ENCODE peak calls at places on chromosomes 11 and 22, in six cellular contexts. C is A549, Q is breast epithelium, T is RWPE1, S is heart right ventricle, F is endothelial cell. B is an unnamed sample.

GRCh38 chr11:6132431-6132830 is 24.9 kb downstream of the OR56B4 start:
- DNase-seq in C (no peak), Q (no peak), T (no peak), S (no peak), F (no peak), B (no peak)

GRCh38 chr11:15865212-15865987 is 490.9 kb downstream of the SOX6 start:
- DNase-seq in C (no peak), Q (no peak), T (peak), S (no peak), F (no peak), B (no peak)

GRCh38 chr11:113732092-113732491 is 26.0 kb upstream of the TMPRSS5 start:
- DNase-seq in C (no peak), Q (no peak), T (no peak), S (no peak), F (no peak), B (no peak)

GRCh38 chr22:35367331-35367886 is 13.5 kb upstream of the HMOX1 start:
- DNase-seq in C (no peak), Q (no peak), T (no peak), S (no peak), F (no peak), B (no peak)

GRCh38 chr11:74446445-74446844 is 20.9 kb downstream of the KCNE3 start:
- DNase-seq in C (no peak), Q (no peak), T (no peak), S (no peak), F (no peak), B (no peak)

GRCh38 chr11:75576445-75577049 is 14.5 kb downstream of the SERPINH1 start:
- DNase-seq in C (peak), Q (peak), T (no peak), S (no peak), F (peak), B (no peak)

GRCh38 chr11:95150977-95151684 is 61.5 kb downstream of the ENDOD1 start:
- DNase-seq in C (peak), Q (peak), T (peak), S (peak), F (peak), B (peak)

GRCh38 chr11:116895053-116895757 is 57.8 kb upstream of the APOA1 start:
- DNase-seq in C (peak), Q (no peak), T (no peak), S (peak), F (peak), B (no peak)

GRCh38 chr11:45412521-45412920 is 126.4 kb upstream of the SYT13 start:
- DNase-seq in C (no peak), Q (no peak), T (no peak), S (no peak), F (no peak), B (no peak)

GRCh38 chr22:17565986-17566687 is 2.8 kb downstream of the SLC25A18 start:
- DNase-seq in C (no peak), Q (no peak), T (no peak), S (no peak), F (no peak), B (no peak)

GRCh38 chr22:19629720-19630419 is 84.4 kb upstream of the SEPTIN5 start:
- DNase-seq in C (peak), Q (peak), T (peak), S (peak), F (peak), B (peak)

GRCh38 chr11:66334605-66335442 is 1.4 kb downstream of the RIN1 start:
- DNase-seq in C (no peak), Q (no peak), T (no peak), S (no peak), F (no peak), B (no peak)

GRCh38 chr22:43235445-43236400 is 48.8 kb upstream of the TTLL12 start:
- DNase-seq in C (no peak), Q (no peak), T (no peak), S (no peak), F (no peak), B (no peak)

GRCh38 chr11:8352852-8353505 is 89.3 kb upstream of the LMO1 start:
- DNase-seq in C (peak), Q (no peak), T (peak), S (no peak), F (no peak), B (no peak)

GRCh38 chr11:59214141-59214893 is 1.6 kb upstream of the MPEG1 start:
- DNase-seq in C (no peak), Q (no peak), T (no peak), S (no peak), F (no peak), B (no peak)

GRCh38 chr11:72604256-72604655 is 70.0 kb downstream of the PDE2A start:
- DNase-seq in C (no peak), Q (no peak), T (no peak), S (no peak), F (no peak), B (no peak)

GRCh38 chr22:40325315-40325714 is 21.0 kb upstream of the ADSL start:
- DNase-seq in C (no peak), Q (no peak), T (no peak), S (no peak), F (no peak), B (no peak)

GRCh38 chr22:23401111-23401909 is 178.8 kb downstream of the IGLL1 start:
- DNase-seq in C (no peak), Q (peak), T (peak), S (no peak), F (no peak), B (peak)

GRCh38 chr11:119664063-119664572 is 64.9 kb downstream of the NECTIN1 start:
- DNase-seq in C (no peak), Q (peak), T (no peak), S (no peak), F (no peak), B (no peak)

DNA sequence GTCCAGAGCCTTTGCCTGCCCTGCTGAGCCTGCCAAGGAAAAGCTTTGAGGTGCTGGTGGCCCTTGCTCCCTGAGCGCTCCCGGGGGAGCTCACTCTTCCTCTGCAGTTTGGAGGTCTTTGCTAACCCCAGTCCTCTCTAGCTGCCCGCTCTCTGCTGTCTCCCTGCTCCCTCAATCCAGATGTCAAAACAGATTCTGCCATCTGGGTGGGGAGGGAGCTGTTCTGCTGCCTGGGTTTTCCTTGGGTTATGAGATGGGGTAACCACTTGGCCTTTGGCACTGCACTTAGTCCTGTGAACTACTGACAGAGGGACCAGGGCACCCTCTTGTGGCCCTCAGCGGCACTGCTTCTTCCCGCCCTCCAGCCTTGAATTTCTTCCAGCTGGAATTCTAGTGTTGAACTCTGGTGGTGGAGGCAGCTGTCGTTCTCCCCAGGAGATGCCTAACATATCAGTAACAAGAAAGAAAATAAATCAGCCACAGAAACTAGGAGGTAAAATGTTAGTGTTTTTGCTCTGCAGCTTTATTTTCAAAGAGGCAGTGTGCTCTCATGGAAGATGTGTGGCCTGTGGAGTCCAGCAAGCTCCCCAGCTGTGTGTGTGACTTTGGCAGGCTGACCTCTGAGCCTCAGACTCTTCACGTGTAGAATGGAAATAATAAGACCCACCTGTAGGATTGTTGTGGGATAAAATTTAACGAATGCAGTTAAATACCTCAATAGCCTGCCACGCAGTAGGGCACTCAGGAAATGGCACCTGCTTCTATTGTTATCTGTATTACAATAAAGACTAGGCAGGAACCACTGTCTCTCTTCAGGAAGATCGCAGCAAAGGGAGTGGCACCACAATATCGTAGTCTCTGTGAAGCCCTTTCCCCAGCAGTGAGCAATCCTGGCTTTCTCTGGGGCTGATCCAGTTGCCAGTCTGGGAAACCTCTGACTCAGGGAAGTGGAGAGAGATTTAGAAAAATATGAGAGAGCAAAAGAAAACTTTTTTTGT is 23.4 kb downstream of the ARFGAP2 start:
- DNase-seq in C (peak), Q (peak), T (peak), S (peak), F (peak), B (peak)
- TF ChIP-seq CTCF in C (peak), Q (peak), T (peak), S (peak), F (peak), B (peak)

DNA sequence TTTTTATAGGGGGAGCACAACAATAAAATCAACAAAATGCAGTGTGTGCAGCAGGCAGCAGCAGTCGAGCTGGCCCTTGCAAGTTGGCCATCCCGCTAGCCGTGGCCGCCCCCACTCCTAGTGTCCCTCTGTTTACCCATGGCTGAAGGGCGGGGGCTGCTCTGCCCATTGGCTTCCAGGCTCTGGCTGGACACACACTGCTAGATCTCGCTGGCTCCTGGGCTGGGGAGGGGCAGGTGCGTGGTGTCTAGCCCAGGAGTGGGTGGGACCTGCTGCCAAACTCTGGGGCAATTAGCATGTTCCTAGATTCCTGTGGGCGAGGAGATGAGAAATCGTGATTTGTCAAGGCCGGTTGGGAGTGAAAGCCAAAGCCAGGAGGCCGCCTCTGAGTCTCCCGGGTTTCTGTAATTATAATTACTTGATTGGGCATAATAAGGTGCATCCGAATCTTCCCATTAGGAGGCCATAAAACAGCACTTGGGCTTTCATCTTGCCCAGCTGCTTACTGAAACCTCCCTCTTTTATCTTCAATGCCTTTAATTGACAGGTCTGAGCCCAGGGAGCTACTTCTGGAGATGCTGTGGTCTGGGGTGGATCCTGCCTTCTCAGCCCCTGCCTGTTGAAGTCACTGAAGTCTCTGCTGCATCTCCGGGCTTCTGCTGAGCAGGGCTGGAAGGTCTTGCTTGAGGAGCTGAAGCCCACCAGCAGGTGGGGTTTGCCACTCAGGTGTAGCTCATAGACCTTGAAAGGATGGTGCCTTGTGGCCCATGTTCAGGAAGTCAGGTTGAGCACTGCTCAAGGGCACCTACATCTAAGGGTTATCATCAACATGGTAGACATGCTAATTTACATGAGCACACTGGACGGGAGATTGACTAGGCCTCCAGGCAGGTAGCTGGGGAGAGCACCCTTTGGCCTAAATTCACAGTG is 44.5 kb upstream of the DKK3 start:
- DNase-seq in C (peak), Q (no peak), T (no peak), S (no peak), F (no peak), B (no peak)
- TF ChIP-seq CTCF in C (no peak), Q (no peak), T (no peak), S (no peak), F (no peak), B (no peak)

DNA sequence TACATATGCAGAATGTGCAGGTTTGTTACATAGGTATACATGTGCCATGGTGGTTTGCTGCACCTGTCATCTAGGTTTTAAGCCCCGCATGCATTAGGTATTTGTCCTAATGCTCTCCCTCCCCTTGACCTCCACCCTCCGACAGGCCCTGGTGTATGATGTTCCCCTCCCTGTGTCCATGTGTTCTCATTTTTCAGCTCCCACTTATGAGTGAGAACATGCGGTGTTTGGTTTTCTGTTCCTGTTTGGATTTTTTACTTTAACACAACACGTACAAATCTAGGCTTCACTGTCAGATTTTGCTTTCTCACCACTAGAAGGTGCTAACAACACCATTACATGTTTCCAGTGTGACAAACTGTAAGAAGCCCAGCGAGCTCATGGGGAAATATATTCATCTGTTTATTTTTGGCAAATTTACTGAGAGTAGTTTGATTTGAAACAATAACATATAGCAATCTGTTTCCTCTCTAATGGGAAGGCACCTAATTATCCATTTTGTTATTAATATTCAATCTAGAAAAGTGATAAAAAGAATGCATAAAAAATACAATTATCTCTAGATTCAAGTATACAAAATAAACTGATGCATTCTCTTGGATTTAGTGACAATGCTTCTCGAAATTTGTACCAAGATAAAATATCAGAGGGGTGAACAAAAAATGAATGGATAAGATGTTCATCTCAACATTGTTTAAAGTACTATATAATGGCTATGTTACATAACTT is 23.2 kb upstream of the BIRC3 start:
- DNase-seq in C (peak), Q (no peak), T (peak), S (no peak), F (no peak), B (no peak)
- TF ChIP-seq CTCF in C (peak), Q (peak), T (peak), S (peak), F (peak), B (peak)

GRCh38 chr11:129949067-129949466 is 53.6 kb downstream of the PRDM10 start:
- DNase-seq in C (no peak), Q (no peak), T (no peak), S (no peak), F (no peak), B (no peak)

GRCh38 chr11:129946256-129946655 is 50.9 kb upstream of the NFRKB start:
- DNase-seq in C (no peak), Q (no peak), T (no peak), S (no peak), F (no peak), B (no peak)

GRCh38 chr11:129945377-129945776 is 50.0 kb upstream of the NFRKB start:
- DNase-seq in C (no peak), Q (no peak), T (no peak), S (no peak), F (no peak), B (no peak)

GRCh38 chr11:129946965-129947364 is 51.6 kb upstream of the NFRKB start:
- DNase-seq in C (no peak), Q (no peak), T (no peak), S (no peak), F (no peak), B (no peak)

GRCh38 chr11:129947474-129947873 is 52.1 kb upstream of the NFRKB start:
- DNase-seq in C (no peak), Q (no peak), T (no peak), S (no peak), F (no peak), B (no peak)
- TF ChIP-seq CTCF in C (no peak), Q (no peak), T (no peak), S (no peak), F (no peak), B (no peak)

GRCh38 chr11:2312232-2313042 is 10.6 kb downstream of the TSPAN32 start:
- DNase-seq in C (no peak), Q (no peak), T (no peak), S (no peak), F (no peak), B (peak)
- TF ChIP-seq CTCF in C (no peak), Q (no peak), T (no peak), S (no peak), F (no peak), B (no peak)

DNA sequence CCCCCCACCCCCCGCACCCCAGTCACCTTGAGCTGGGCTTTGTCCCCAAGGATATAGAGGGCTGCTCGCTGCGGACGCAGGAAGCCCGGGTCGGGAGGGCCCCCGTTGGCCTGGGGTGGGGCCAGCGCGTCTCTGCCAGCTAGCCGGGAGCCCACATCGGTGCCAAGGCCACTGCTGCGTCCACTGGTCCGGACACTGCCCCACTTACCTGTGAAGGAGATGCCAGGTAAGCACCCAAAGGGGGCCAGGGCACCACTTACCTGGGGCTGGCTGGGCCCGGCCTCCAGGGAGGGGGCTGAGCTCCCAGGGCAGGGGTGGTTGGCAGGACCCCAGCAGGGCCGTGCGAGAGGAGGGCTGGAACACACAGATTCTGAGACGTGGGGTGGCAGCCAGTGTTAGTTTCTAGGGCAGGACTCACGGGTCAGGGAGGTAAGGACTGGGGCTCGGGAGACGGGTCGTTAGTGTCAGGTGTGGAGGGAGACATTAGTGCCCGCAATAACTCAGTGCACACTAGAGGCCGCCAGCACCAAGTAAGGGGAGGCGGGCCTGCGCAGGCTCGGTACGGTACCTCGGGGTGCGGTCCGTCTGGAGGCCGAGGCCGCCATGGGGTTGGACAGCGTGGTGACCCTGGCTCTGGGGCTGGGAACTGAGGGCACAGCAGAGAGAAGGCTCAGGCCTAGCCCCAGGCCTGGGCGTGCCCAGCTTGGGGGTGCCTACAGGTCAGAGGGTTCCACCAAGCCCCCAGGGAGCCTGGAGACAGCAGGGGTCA is 18.2 kb downstream of the SBF1 start:
- DNase-seq in C (no peak), Q (no peak), T (no peak), S (no peak), F (no peak), B (no peak)
- TF ChIP-seq CTCF in C (peak), Q (no peak), T (peak), S (no peak), F (no peak), B (no peak)

GRCh38 chr11:4202749-4203148 is 108.2 kb downstream of the RRM1 start:
- DNase-seq in C (no peak), Q (no peak), T (no peak), S (no peak), F (no peak), B (no peak)

GRCh38 chr11:4203603-4204360 is 109.2 kb downstream of the RRM1 start:
- DNase-seq in C (peak), Q (no peak), T (no peak), S (no peak), F (no peak), B (no peak)
- TF ChIP-seq CTCF in C (no peak), Q (no peak), T (no peak), S (no peak), F (no peak), B (no peak)

GRCh38 chr22:46262449-46263207 is 515 bp downstream of the PKDREJ start:
- DNase-seq in C (no peak), Q (peak), T (no peak), S (peak), F (peak), B (peak)
- TF ChIP-seq CTCF in C (no peak), Q (no peak), T (no peak), S (no peak), F (peak), B (peak)

GRCh38 chr11:77198440-77198849 is 70.4 kb downstream of the MYO7A start:
- DNase-seq in C (peak), Q (peak), T (no peak), S (no peak), F (peak), B (no peak)
- TF ChIP-seq CTCF in C (peak), Q (no peak), T (no peak), S (no peak), F (peak), B (no peak)

GRCh38 chr11:87258171-87258833 is 220.6 kb downstream of the TMEM135 start:
- DNase-seq in C (no peak), Q (no peak), T (no peak), S (no peak), F (peak), B (no peak)
- TF ChIP-seq CTCF in C (no peak), Q (no peak), T (no peak), S (no peak), F (no peak), B (no peak)